ENCODE peak calls at places on chromosomes 3 and 15, in four cellular contexts. M is body of pancreas; F is CD4-positive, alpha-beta memory T cell; I is heart left ventricle. D is an unnamed sample.

GRCh38 chr15:80484312-80484981 is 80.3 kb downstream of the ARNT2 start:
- DNase-seq in M (no peak), F (no peak), I (no peak), D (no peak)

GRCh38 chr3:37852097-37852496 is 9.6 kb upstream of the CTDSPL start:
- DNase-seq in M (no peak), F (no peak), I (no peak), D (no peak)

GRCh38 chr3:37957185-37957936 is 33.2 kb upstream of the VILL start:
- DNase-seq in M (no peak), F (no peak), I (no peak), D (no peak)

GRCh38 chr3:16069149-16069922 is 105.1 kb upstream of the GALNT15 start:
- DNase-seq in M (no peak), F (no peak), I (no peak), D (no peak)

GRCh38 chr3:126014252-126014651 is 45.3 kb downstream of the ROPN1B start:
- DNase-seq in M (no peak), F (no peak), I (no peak), D (no peak)

GRCh38 chr15:64985382-64986033 is 4.2 kb downstream of the SPG21 start:
- DNase-seq in M (no peak), F (no peak), I (no peak), D (no peak)

GRCh38 chr15:74336061-74337005 is 31.1 kb downstream of the CYP11A1 start:
- DNase-seq in M (no peak), F (no peak), I (no peak), D (no peak)

GRCh38 chr15:60390931-60391501 is 6.8 kb downstream of the ANXA2 start:
- DNase-seq in M (no peak), F (no peak), I (no peak), D (no peak)

GRCh38 chr15:72585659-72586058 is 68.8 kb upstream of the GOLGA6B start:
- DNase-seq in M (no peak), F (no peak), I (no peak), D (no peak)

GRCh38 chr3:181631901-181632300 is 79.8 kb upstream of the SOX2 start:
- DNase-seq in M (no peak), F (no peak), I (no peak), D (no peak)

GRCh38 chr3:111333642-111334041 is 208.4 kb upstream of the CD96 start:
- DNase-seq in M (no peak), F (no peak), I (no peak), D (no peak)

GRCh38 chr3:139448104-139448503 is 28.2 kb downstream of the RBP2 start:
- DNase-seq in M (no peak), F (no peak), I (no peak), D (no peak)

GRCh38 chr3:120052685-120053084 is 41.6 kb downstream of the GSK3B start:
- DNase-seq in M (no peak), F (no peak), I (no peak), D (no peak)

GRCh38 chr3:172065967-172066762 is 26.8 kb downstream of the FNDC3B start:
- DNase-seq in M (no peak), F (no peak), I (no peak), D (no peak)

GRCh38 chr3:157174265-157174615 is 14.3 kb upstream of the CCNL1 start:
- DNase-seq in M (peak; percentile 48), F (no peak), I (no peak), D (no peak)

GRCh38 chr15:81023483-81024264 is 23.0 kb downstream of the TLNRD1 start:
- DNase-seq in M (no peak), F (no peak), I (peak; percentile 71), D (no peak)

GRCh38 chr3:133487920-133488540 is 85.5 kb upstream of the CDV3 start:
- DNase-seq in M (peak; percentile 39), F (peak; percentile 61), I (no peak), D (no peak)

GRCh38 chr15:90883526-90883931 is 775 bp upstream of the FES start:
- DNase-seq in M (no peak), F (no peak), I (no peak), D (no peak)

GRCh38 chr15:64596701-64597468 is 136.5 kb downstream of the ZNF609 start:
- DNase-seq in M (no peak), F (peak; percentile 50), I (peak; percentile 10), D (peak; percentile 2)

GRCh38 chr3:127680790-127681189 is 8.0 kb downstream of the ABTB1 start:
- DNase-seq in M (no peak), F (no peak), I (no peak), D (no peak)

GRCh38 chr3:10926831-10927521 is 65.6 kb upstream of the SLC6A1 start:
- DNase-seq in M (no peak), F (no peak), I (no peak), D (no peak)

GRCh38 chr3:108091498-108092259 is 848 bp upstream of the CD47 start:
- DNase-seq in M (peak; percentile 46), F (peak; percentile 55), I (peak; percentile 11), D (peak; percentile 30)

GRCh38 chr3:114800272-114800671 is 346.8 kb downstream of the ZBTB20 start:
- DNase-seq in M (no peak), F (no peak), I (no peak), D (no peak)

GRCh38 chr3:17088602-17089313 is 204.0 kb downstream of the PLCL2 start:
- DNase-seq in M (no peak), F (peak; percentile 47), I (no peak), D (peak; percentile 13)

GRCh38 chr3:115092220-115092791 is 54.8 kb downstream of the ZBTB20 start:
- DNase-seq in M (peak; percentile 72), F (peak; percentile 48), I (peak; percentile 70), D (peak; percentile 29)

GRCh38 chr15:69253156-69253555 is 45.6 kb upstream of the PAQR5 start:
- DNase-seq in M (no peak), F (no peak), I (peak; percentile 15), D (no peak)

GRCh38 chr3:61669203-61669602 is 107.8 kb downstream of the PTPRG start:
- DNase-seq in M (no peak), F (no peak), I (no peak), D (no peak)

GRCh38 chr3:59411694-59412093 is 361.9 kb upstream of the CFAP20DC start:
- DNase-seq in M (no peak), F (no peak), I (no peak), D (no peak)

GRCh38 chr3:113002676-113003075 is 11.9 kb downstream of the GTPBP8 start:
- DNase-seq in M (no peak), F (peak; percentile 28), I (no peak), D (no peak)

GRCh38 chr15:85899927-85900326 is 105.2 kb upstream of the KLHL25 start:
- DNase-seq in M (no peak), F (no peak), I (no peak), D (no peak)

GRCh38 chr3:141399979-141400971 is 32.0 kb downstream of the ZBTB38 start:
- DNase-seq in M (no peak), F (no peak), I (no peak), D (no peak)

GRCh38 chr15:75727851-75728715 is 15.4 kb upstream of the CSPG4 start:
- DNase-seq in M (peak; percentile 70), F (peak; percentile 66), I (peak; percentile 49), D (peak; percentile 47)

GRCh38 chr15:56464893-56465520 is at the start of gene MNS1:
- DNase-seq in M (peak; percentile 93), F (peak; percentile 52), I (peak; percentile 87), D (peak; percentile 5)

GRCh38 chr3:157460253-157460652 is 23.6 kb downstream of the PTX3 start:
- DNase-seq in M (no peak), F (no peak), I (no peak), D (no peak)

GRCh38 chr3:124768812-124769211 is 38.6 kb downstream of the UMPS start:
- DNase-seq in M (peak; percentile 42), F (no peak), I (no peak), D (no peak)
- H3K4me3 ChIP-seq in M (no peak overlapping the region), F (no peak overlapping the region), I (no peak overlapping the region), D (no peak overlapping the region)

GRCh38 chr3:78799681-78800080 is 968.1 kb downstream of the ROBO1 start:
- DNase-seq in M (no peak), F (no peak), I (no peak), D (no peak)
- H3K4me1 ChIP-seq in M (no peaks in the 10 kb centered on the region), F (no peaks in the 10 kb centered on the region), I (no peaks in the 10 kb centered on the region), D (no peaks in the 10 kb centered on the region)

GRCh38 chr3:123036352-123037014 is 8.9 kb upstream of the SEMA5B start:
- DNase-seq in M (no peak), F (no peak), I (no peak), D (no peak)

GRCh38 chr3:123037015-123037375 is 9.4 kb upstream of the SEMA5B start:
- DNase-seq in M (no peak), F (no peak), I (no peak), D (no peak)

GRCh38 chr3:123038751-123039150 is 11.2 kb upstream of the SEMA5B start:
- DNase-seq in M (no peak), F (no peak), I (no peak), D (no peak)

GRCh38 chr3:123042413-123042812 is 14.8 kb upstream of the SEMA5B start:
- DNase-seq in M (no peak), F (no peak), I (peak; percentile 14), D (no peak)

GRCh38 chr3:123039178-123039577 is 11.6 kb upstream of the SEMA5B start:
- DNase-seq in M (no peak), F (no peak), I (no peak), D (no peak)
- H3K27me3 ChIP-seq in M (no peaks in the 10 kb centered on the region), F (peaks cover 6% of the 10 kb centered on the region), I (no peaks in the 10 kb centered on the region), D (no peaks in the 10 kb centered on the region)

GRCh38 chr3:42652611-42653302 is 740 bp upstream of the ZBTB47 start:
- DNase-seq in M (peak; percentile 53), F (no peak), I (peak; percentile 65), D (no peak)
- H3K4me3 ChIP-seq in M (no peak overlapping the region), F (no peak overlapping the region), I (peak overlapping the region; percentile 78), D (no peak overlapping the region)